ENCODE peak calls at places on chromosome 21, in four cellular contexts. O is lower lobe of right lung, I is IMR-90, W is colonic mucosa. E is an unnamed sample.

GRCh38 chr21:24265987-24266386 is 1341.3 kb downstream of the MRPL39 start:
- DNase-seq in O (no peak), I (no peak), W (no peak), E (no peak)

GRCh38 chr21:33834801-33835500 is 80.7 kb downstream of the ATP5PO start:
- DNase-seq in O (no peak), I (no peak), W (no peak), E (no peak)

GRCh38 chr21:15400905-15401304 is 328.9 kb upstream of the USP25 start:
- DNase-seq in O (no peak), I (no peak), W (no peak), E (no peak)

GRCh38 chr21:34511787-34512451 is at the start of gene KCNE1:
- DNase-seq in O (peak), I (no peak), W (no peak), E (no peak)

GRCh38 chr21:38352536-38353219 is 95.9 kb downstream of the KCNJ15 start:
- DNase-seq in O (peak), I (peak), W (peak), E (peak)

GRCh38 chr21:43825936-43826622 is 36.7 kb downstream of the RRP1 start:
- DNase-seq in O (peak), I (no peak), W (no peak), E (no peak)

GRCh38 chr21:25682382-25682781 is 43.3 kb downstream of the JAM2 start:
- DNase-seq in O (no peak), I (no peak), W (no peak), E (no peak)

GRCh38 chr21:23811802-23812201 is 1795.5 kb downstream of the MRPL39 start:
- DNase-seq in O (no peak), I (no peak), W (no peak), E (no peak)

GRCh38 chr21:28436286-28436932 is 556.3 kb downstream of the LTN1 start:
- DNase-seq in O (no peak), I (peak), W (no peak), E (no peak)

GRCh38 chr21:28442085-28442484 is 550.6 kb downstream of the LTN1 start:
- DNase-seq in O (no peak), I (no peak), W (no peak), E (no peak)

GRCh38 chr21:28439246-28439645 is 553.4 kb downstream of the LTN1 start:
- DNase-seq in O (no peak), I (no peak), W (no peak), E (no peak)

GRCh38 chr21:28442624-28443023 is 550.1 kb downstream of the LTN1 start:
- DNase-seq in O (no peak), I (peak), W (no peak), E (no peak)

GRCh38 chr21:28439852-28440251 is 552.8 kb downstream of the LTN1 start:
- DNase-seq in O (no peak), I (peak), W (no peak), E (no peak)
- TF ChIP-seq CTCF in O (no peak), I (no peak), W (no peak), E (no peak)

GRCh38 chr21:45102391-45102932 is 28.1 kb downstream of the ADARB1 start:
- DNase-seq in O (no peak), I (no peak), W (peak), E (peak)
- TF ChIP-seq CTCF in O (peak), I (peak), W (peak), E (no peak)

GRCh38 chr21:41367598-41368360 is 6.0 kb downstream of the MX2 start:
- DNase-seq in O (no peak), I (no peak), W (no peak), E (no peak)

GRCh38 chr21:41370840-41371697 is 9.2 kb downstream of the MX2 start:
- DNase-seq in O (no peak), I (no peak), W (no peak), E (no peak)

GRCh38 chr21:41369915-41370839 is 8.3 kb downstream of the MX2 start:
- DNase-seq in O (no peak), I (no peak), W (no peak), E (no peak)

GRCh38 chr21:41368361-41369104 is 6.7 kb downstream of the MX2 start:
- DNase-seq in O (no peak), I (no peak), W (no peak), E (no peak)

GRCh38 chr21:41369105-41369914 is 7.5 kb downstream of the MX2 start:
- DNase-seq in O (peak), I (no peak), W (no peak), E (no peak)
- TF ChIP-seq CTCF in O (no peak), I (no peak), W (no peak), E (no peak)

DNA sequence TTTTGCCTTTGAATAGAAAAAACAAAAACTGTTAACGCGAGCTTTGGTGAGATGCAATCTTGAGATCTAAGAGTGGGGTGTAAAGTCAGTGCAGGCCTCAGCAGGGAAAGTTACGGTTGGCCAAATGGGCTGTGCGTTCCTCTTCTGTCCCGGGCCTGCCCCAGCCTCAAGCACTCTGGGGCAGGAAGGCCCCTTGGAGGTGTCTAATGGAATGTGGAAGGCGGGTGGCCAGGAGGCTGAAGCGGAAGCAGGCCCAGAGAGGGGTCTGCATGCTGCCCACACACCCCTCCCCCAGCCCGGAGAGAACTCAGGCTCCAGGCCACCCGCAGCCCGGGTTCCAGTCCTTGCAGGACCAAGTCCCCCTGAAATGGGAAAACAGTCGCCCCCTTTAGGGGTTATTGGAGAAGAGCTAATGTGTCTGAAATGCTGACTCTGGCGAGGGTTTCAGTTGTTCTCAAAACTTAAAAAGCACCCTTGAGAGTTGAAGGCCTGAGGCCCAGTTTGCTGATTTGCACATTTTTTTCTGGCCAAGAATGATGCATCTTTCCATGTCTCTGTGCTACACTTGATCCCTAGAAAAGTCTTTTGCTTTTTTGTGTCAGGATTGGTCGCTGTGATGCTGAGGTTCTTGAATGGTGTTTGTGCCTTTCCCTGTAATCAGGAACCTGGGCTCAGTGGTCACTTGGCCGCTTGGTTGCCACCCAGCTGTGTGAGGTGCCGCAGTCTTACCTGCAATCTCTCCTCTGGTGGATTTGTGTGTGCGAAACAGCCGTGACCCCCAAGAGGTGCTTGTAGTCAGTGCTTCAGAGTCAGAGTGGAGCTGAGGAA is 2.0 kb downstream of the COL18A1 start:
- DNase-seq in O (peak), I (no peak), W (no peak), E (no peak)
- TF ChIP-seq CTCF in O (no peak), I (peak), W (no peak), E (no peak)

GRCh38 chr21:41957991-41958766 is 4.4 kb upstream of the C2CD2 start:
- DNase-seq in O (no peak), I (peak), W (peak), E (peak)
- TF ChIP-seq CTCF in O (no peak), I (peak), W (no peak), E (peak)

DNA sequence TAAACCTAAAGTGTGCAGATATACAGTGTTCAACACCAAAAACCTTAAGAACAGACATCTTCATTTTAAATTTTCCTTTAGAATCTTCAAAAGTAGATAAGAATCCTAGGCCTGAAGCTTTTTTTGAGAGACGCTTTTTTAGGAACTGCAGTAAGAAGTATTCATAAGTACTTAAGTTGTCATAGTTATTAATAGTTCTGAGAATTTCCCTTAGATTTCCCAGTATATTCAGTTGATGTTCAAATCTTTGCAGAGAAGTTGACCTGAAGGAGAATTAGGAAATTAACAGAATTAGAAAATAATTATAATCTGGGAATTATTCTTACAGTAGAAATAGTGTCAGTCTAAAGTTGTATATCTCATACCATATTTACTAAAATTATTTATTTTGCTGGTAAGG is 150.3 kb downstream of the NCAM2 start:
- DNase-seq in O (no peak), I (no peak), W (no peak), E (no peak)
- TF ChIP-seq CTCF in O (no peak), I (no peak), W (no peak), E (no peak)

DNA sequence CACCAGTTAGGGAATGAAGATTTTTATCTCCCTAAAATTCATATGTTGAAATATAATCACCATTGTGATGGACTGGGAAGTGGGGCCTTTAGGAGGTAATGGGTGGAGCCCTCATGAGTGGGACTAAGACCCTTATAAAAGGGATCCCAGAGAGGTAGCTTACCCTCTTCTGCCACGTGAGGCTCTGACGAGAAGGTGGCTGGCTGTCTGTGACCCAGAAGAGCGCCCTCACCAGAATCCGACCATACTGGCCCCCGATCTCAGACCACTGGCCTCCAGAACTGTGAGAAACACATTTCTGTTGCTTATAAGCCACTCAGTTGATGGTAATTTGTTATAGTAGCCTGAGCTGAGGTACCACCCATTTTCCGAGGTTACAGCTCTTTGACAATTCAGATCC is 27.7 kb upstream of the HUNK start:
- DNase-seq in O (no peak), I (no peak), W (no peak), E (no peak)
- TF ChIP-seq CTCF in O (no peak), I (no peak), W (no peak), E (no peak)